ENCODE peak calls at places on chromosomes 13 and 19, in six cellular contexts. One of them, this sample, is unnamed.

GRCh38 chr19:55471266-55471665 is 5.2 kb upstream of the ZNF628 start:
- DNase-seq in IMR-90: no peak
- DNase-seq in GM12878: no peak
- DNase-seq in fibroblast of lung: no peak
- DNase-seq in astrocyte: no peak
- DNase-seq in mammary epithelial cell: no peak
- DNase-seq in this sample: no peak

GRCh38 chr13:89401209-89401810 is 1730.1 kb downstream of the SLITRK5 start:
- DNase-seq in IMR-90: peak; percentile 73
- DNase-seq in GM12878: no peak
- DNase-seq in fibroblast of lung: peak; percentile 74
- DNase-seq in astrocyte: peak; percentile 72
- DNase-seq in mammary epithelial cell: peak; percentile 91
- DNase-seq in this sample: no peak

GRCh38 chr13:26946675-26947342 is 186.2 kb upstream of the GPR12 start:
- DNase-seq in IMR-90: peak; percentile 73
- DNase-seq in GM12878: peak; percentile 16
- DNase-seq in fibroblast of lung: peak; percentile 48
- DNase-seq in astrocyte: peak; percentile 32
- DNase-seq in mammary epithelial cell: peak; percentile 29
- DNase-seq in this sample: no peak

GRCh38 chr13:103810026-103810425 is 743.8 kb upstream of the SLC10A2 start:
- DNase-seq in IMR-90: no peak
- DNase-seq in GM12878: no peak
- DNase-seq in fibroblast of lung: no peak
- DNase-seq in astrocyte: no peak
- DNase-seq in mammary epithelial cell: no peak
- DNase-seq in this sample: no peak

GRCh38 chr13:103812966-103813365 is 746.7 kb upstream of the SLC10A2 start:
- DNase-seq in IMR-90: no peak
- DNase-seq in GM12878: no peak
- DNase-seq in fibroblast of lung: no peak
- DNase-seq in astrocyte: no peak
- DNase-seq in mammary epithelial cell: no peak
- DNase-seq in this sample: no peak

GRCh38 chr13:110980921-110981320 is 66.1 kb upstream of the ANKRD10 start:
- DNase-seq in IMR-90: no peak
- DNase-seq in GM12878: no peak
- DNase-seq in fibroblast of lung: no peak
- DNase-seq in astrocyte: no peak
- DNase-seq in mammary epithelial cell: no peak
- DNase-seq in this sample: no peak

GRCh38 chr19:17125052-17125727 is 49.6 kb downstream of the MYO9B start:
- DNase-seq in IMR-90: peak; percentile 34
- DNase-seq in GM12878: peak; percentile 91
- DNase-seq in fibroblast of lung: peak; percentile 43
- DNase-seq in astrocyte: peak; percentile 37
- DNase-seq in mammary epithelial cell: no peak
- DNase-seq in this sample: no peak

GRCh38 chr19:15264061-15264932 is 32.0 kb upstream of the EPHX3 start:
- DNase-seq in IMR-90: peak; percentile 65
- DNase-seq in GM12878: no peak
- DNase-seq in fibroblast of lung: peak; percentile 52
- DNase-seq in astrocyte: no peak
- DNase-seq in mammary epithelial cell: peak; percentile 35
- DNase-seq in this sample: peak; percentile 91

GRCh38 chr19:10961763-10962536 is 1.1 kb downstream of the SMARCA4 start:
- DNase-seq in IMR-90: peak; percentile 12
- DNase-seq in GM12878: no peak
- DNase-seq in fibroblast of lung: no peak
- DNase-seq in astrocyte: no peak
- DNase-seq in mammary epithelial cell: no peak
- DNase-seq in this sample: no peak

GRCh38 chr13:45847554-45848224 is 3.9 kb downstream of the SIAH3 start:
- DNase-seq in IMR-90: no peak
- DNase-seq in GM12878: no peak
- DNase-seq in fibroblast of lung: peak; percentile 34
- DNase-seq in astrocyte: peak; percentile 27
- DNase-seq in mammary epithelial cell: no peak
- DNase-seq in this sample: peak; percentile 87

GRCh38 chr19:33953592-33953991 is 156.9 kb downstream of the KCTD15 start:
- DNase-seq in IMR-90: no peak
- DNase-seq in GM12878: no peak
- DNase-seq in fibroblast of lung: no peak
- DNase-seq in astrocyte: no peak
- DNase-seq in mammary epithelial cell: no peak
- DNase-seq in this sample: no peak

GRCh38 chr19:1969176-1970002 is 28.4 kb downstream of the CSNK1G2 start:
- DNase-seq in IMR-90: no peak
- DNase-seq in GM12878: no peak
- DNase-seq in fibroblast of lung: no peak
- DNase-seq in astrocyte: no peak
- DNase-seq in mammary epithelial cell: no peak
- DNase-seq in this sample: peak; percentile 68

GRCh38 chr13:48532146-48532472 is 771 bp downstream of the RCBTB2 start:
- DNase-seq in IMR-90: peak; percentile 52
- DNase-seq in GM12878: peak; percentile 26
- DNase-seq in fibroblast of lung: peak; percentile 52
- DNase-seq in astrocyte: peak; percentile 39
- DNase-seq in mammary epithelial cell: no peak
- DNase-seq in this sample: no peak

GRCh38 chr19:30070970-30071632 is 129.1 kb downstream of the URI1 start:
- DNase-seq in IMR-90: no peak
- DNase-seq in GM12878: no peak
- DNase-seq in fibroblast of lung: no peak
- DNase-seq in astrocyte: no peak
- DNase-seq in mammary epithelial cell: no peak
- DNase-seq in this sample: peak; percentile 37

GRCh38 chr19:47047931-47048399 is 459 bp downstream of the TMEM160 start:
- DNase-seq in IMR-90: peak; percentile 91
- DNase-seq in GM12878: peak; percentile 64
- DNase-seq in fibroblast of lung: peak; percentile 85
- DNase-seq in astrocyte: peak; percentile 79
- DNase-seq in mammary epithelial cell: peak; percentile 83
- DNase-seq in this sample: peak; percentile 87
- H3K9ac ChIP-seq in IMR-90: no peak overlapping the region
- H3K9ac ChIP-seq in GM12878: peak overlapping the region; percentile 56
- H3K9ac ChIP-seq in fibroblast of lung: peak overlapping the region; percentile 40
- H3K9ac ChIP-seq in astrocyte: peak overlapping the region; percentile 75
- H3K9ac ChIP-seq in mammary epithelial cell: no peak overlapping the region
- H3K9ac ChIP-seq in this sample: no peak overlapping the region

GRCh38 chr19:32346901-32347300 is 1.5 kb downstream of the ZNF507 start:
- DNase-seq in IMR-90: no peak
- DNase-seq in GM12878: no peak
- DNase-seq in fibroblast of lung: no peak
- DNase-seq in astrocyte: no peak
- DNase-seq in mammary epithelial cell: no peak
- DNase-seq in this sample: no peak
- H3K9me3 ChIP-seq in IMR-90: no peaks in the 10 kb centered on the region
- H3K9me3 ChIP-seq in GM12878: no peaks in the 10 kb centered on the region
- H3K9me3 ChIP-seq in fibroblast of lung: no peaks in the 10 kb centered on the region
- H3K9me3 ChIP-seq in astrocyte: no peaks in the 10 kb centered on the region
- H3K9me3 ChIP-seq in mammary epithelial cell: no peaks in the 10 kb centered on the region
- H3K9me3 ChIP-seq in this sample: no peaks in the 10 kb centered on the region

DNA sequence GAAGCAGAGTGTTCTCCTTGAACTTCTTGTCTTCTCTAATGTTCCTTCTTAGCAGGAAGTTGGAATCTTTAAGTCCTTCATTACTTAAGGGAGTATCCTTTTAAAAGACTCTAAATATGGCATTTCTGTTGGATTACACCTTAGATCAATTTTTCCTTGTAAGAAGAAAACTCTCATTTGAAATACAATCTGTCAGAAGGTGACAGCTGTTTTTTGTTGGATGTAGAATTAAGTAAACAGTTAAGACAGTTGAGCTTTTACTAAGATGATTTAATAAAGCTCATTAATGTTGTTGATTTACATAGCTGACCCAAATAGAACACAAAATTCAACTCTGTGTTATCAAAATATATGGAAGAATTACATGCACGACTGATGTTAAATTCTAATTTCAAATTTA is 16.7 kb upstream of the MBNL2 start:
- DNase-seq in IMR-90: no peak
- DNase-seq in GM12878: no peak
- DNase-seq in fibroblast of lung: no peak
- DNase-seq in astrocyte: no peak
- DNase-seq in mammary epithelial cell: no peak
- DNase-seq in this sample: no peak
- H3K4me1 ChIP-seq in IMR-90: peaks cover 2% of the 10 kb centered on the region
- H3K4me1 ChIP-seq in GM12878: no peaks in the 10 kb centered on the region
- H3K4me1 ChIP-seq in fibroblast of lung: no peaks in the 10 kb centered on the region
- H3K4me1 ChIP-seq in astrocyte: peaks cover 6% of the 10 kb centered on the region
- H3K4me1 ChIP-seq in mammary epithelial cell: peaks cover 4% of the 10 kb centered on the region
- H3K4me1 ChIP-seq in this sample: no peaks in the 10 kb centered on the region

DNA sequence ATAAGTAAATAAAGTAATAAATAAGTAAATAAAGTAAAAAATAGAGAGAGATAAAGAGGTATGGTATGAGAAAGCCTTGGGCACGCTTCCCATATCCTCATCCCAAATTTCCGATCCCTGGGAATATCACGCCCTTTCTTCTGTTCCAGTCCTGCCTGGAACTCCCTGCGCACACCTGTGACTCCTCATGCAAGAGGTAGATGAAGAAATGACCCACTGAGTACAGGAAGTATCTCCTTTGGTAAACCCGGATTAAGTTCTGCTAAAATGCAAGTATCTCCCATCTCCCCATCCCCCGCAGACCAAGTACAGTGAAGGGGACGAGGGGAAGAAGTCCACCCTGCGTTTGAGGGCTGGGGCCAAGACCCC is 399 bp upstream of the ZNF136 start:
- DNase-seq in IMR-90: no peak
- DNase-seq in GM12878: no peak
- DNase-seq in fibroblast of lung: no peak
- DNase-seq in astrocyte: no peak
- DNase-seq in mammary epithelial cell: no peak
- DNase-seq in this sample: no peak
- H3K9ac ChIP-seq in IMR-90: peak overlapping the region; percentile 52
- H3K9ac ChIP-seq in GM12878: peak overlapping the region; percentile 97
- H3K9ac ChIP-seq in fibroblast of lung: no peak overlapping the region
- H3K9ac ChIP-seq in astrocyte: peak overlapping the region; percentile 94
- H3K9ac ChIP-seq in mammary epithelial cell: no peak overlapping the region
- H3K9ac ChIP-seq in this sample: peak overlapping the region; percentile 100

DNA sequence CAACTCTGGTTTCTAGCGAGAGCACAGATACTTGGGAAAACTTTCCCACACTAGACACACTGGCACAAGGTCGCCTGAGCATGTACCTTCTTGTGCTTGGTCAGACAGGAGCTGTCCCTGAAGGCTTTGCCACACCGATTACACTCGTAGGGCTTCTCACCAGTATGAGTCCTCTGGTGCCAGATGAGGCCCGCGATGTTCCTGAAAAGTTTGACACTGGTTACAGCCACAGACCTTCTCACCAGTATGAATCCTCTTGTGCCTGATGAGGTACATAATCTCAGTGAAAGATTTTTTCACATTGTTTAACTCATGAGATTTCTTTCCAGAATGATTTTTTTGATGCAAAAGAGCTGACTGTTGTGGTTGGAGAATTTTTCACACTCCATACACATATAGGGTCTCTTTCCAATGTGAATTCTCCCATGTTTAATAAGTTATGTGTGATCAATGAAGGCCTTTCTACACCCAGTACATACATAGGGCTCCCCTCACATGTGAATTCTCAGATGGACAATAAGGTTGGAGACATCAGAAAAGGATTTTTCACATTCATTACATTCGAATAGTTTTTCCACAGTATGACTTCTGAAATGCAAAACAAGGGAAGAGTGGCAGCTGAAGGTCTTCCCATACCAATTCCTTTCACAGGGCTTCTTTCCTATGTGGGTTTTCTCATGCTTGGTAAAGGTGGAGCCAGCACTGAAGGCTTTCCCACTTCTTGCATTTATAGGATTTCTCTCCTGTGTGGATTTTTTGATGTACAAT is 9.9 kb upstream of the ZSCAN18 start:
- DNase-seq in IMR-90: no peak
- DNase-seq in GM12878: no peak
- DNase-seq in fibroblast of lung: no peak
- DNase-seq in astrocyte: no peak
- DNase-seq in mammary epithelial cell: no peak
- DNase-seq in this sample: no peak
- H3K9me3 ChIP-seq in IMR-90: peaks cover 63% of the 10 kb centered on the region
- H3K9me3 ChIP-seq in GM12878: peaks cover 8% of the 10 kb centered on the region
- H3K9me3 ChIP-seq in fibroblast of lung: peaks cover 2% of the 10 kb centered on the region
- H3K9me3 ChIP-seq in astrocyte: peaks cover 38% of the 10 kb centered on the region
- H3K9me3 ChIP-seq in mammary epithelial cell: peaks cover 60% of the 10 kb centered on the region
- H3K9me3 ChIP-seq in this sample: peaks cover 24% of the 10 kb centered on the region

DNA sequence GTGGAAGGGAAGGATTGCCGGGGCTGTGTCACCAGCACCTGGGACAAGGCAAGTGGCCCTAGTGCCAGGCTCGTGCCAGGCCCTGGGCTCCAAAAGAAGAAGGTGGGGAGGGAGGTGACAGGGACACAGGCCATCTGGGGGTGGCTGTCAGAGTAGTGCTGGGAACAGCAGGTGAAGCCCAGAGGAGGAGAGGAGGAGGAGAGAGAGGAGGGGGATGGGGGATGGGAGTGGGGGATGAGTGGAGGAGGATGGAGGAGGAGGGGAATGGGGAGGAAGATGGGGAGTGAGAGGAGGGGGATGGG is 18.7 kb downstream of the LSM4 start:
- DNase-seq in IMR-90: no peak
- DNase-seq in GM12878: no peak
- DNase-seq in fibroblast of lung: no peak
- DNase-seq in astrocyte: no peak
- DNase-seq in mammary epithelial cell: no peak
- DNase-seq in this sample: peak; percentile 76
- H3K4me1 ChIP-seq in IMR-90: peaks cover 22% of the 10 kb centered on the region
- H3K4me1 ChIP-seq in GM12878: peaks cover 22% of the 10 kb centered on the region
- H3K4me1 ChIP-seq in fibroblast of lung: peaks cover 31% of the 10 kb centered on the region
- H3K4me1 ChIP-seq in astrocyte: peaks cover 27% of the 10 kb centered on the region
- H3K4me1 ChIP-seq in mammary epithelial cell: peaks cover 28% of the 10 kb centered on the region
- H3K4me1 ChIP-seq in this sample: peaks cover 30% of the 10 kb centered on the region

This sample was measured in kidney.